ENCODE peak calls at places on chromosomes 5 and 9, in ten cellular contexts. D is D721Med, Z is M059J, B is MV-4-11, H is nucleus accumbens, K is NCI-H774, F is A172, G is PC-3, M is astrocyte, O is natural killer cell. C is an unnamed sample.

GRCh38 chr9:113952651-113953050 is 76.5 kb downstream of the ZNF618 start:
- DNase-seq in D (no peak), Z (no peak), B (no peak), H (no peak), K (no peak), F (no peak), G (no peak), M (peak; percentile 38), O (no peak), C (no peak)

GRCh38 chr5:66882592-66883227 is 286.5 kb downstream of the MAST4 start:
- DNase-seq in D (no peak), Z (peak; percentile 61), B (no peak), H (no peak), K (no peak), F (peak; percentile 19), G (peak; percentile 57), M (peak; percentile 80), O (no peak), C (peak; percentile 26)

GRCh38 chr9:95511232-95511951 is 5.4 kb downstream of the PTCH1 start:
- DNase-seq in D (no peak), Z (peak; percentile 83), B (peak; percentile 26), H (no peak), K (peak; percentile 46), F (peak; percentile 63), G (peak; percentile 56), M (no peak), O (peak; percentile 31), C (peak; percentile 91)

GRCh38 chr9:87862536-87863268 is 20.0 kb upstream of the SPATA31E1 start:
- DNase-seq in D (no peak), Z (peak; percentile 92), B (no peak), H (no peak), K (no peak), F (peak; percentile 91), G (peak; percentile 73), M (peak; percentile 83), O (no peak), C (peak; percentile 76)

GRCh38 chr5:90293931-90294330 is 115.6 kb downstream of the CETN3 start:
- DNase-seq in D (no peak), Z (peak; percentile 54), B (no peak), H (no peak), K (no peak), F (peak; percentile 98), G (peak; percentile 18), M (peak; percentile 100), O (no peak), C (peak; percentile 38)

GRCh38 chr5:172782169-172783039 is 11.4 kb upstream of the DUSP1 start:
- DNase-seq in D (no peak), Z (peak; percentile 62), B (no peak), H (no peak), K (no peak), F (peak; percentile 58), G (peak; percentile 93), M (peak; percentile 74), O (no peak), C (no peak)

GRCh38 chr9:33785914-33786313 is 9.4 kb upstream of the PRSS3 start:
- DNase-seq in D (no peak), Z (peak; percentile 45), B (peak; percentile 65), H (no peak), K (no peak), F (no peak), G (no peak), M (no peak), O (no peak), C (no peak)

GRCh38 chr5:65062684-65063083 is 294.0 kb downstream of the CWC27 start:
- DNase-seq in D (no peak), Z (peak; percentile 71), B (no peak), H (no peak), K (no peak), F (peak; percentile 88), G (peak; percentile 70), M (peak; percentile 86), O (no peak), C (peak; percentile 54)

GRCh38 chr9:95874303-95874988 is 1.0 kb upstream of the ERCC6L2 start:
- DNase-seq in D (no peak), Z (peak; percentile 60), B (no peak), H (no peak), K (no peak), F (peak; percentile 46), G (peak; percentile 18), M (peak; percentile 10), O (no peak), C (peak; percentile 53)

GRCh38 chr5:65141487-65141886 is 340.2 kb downstream of the ADAMTS6 start:
- DNase-seq in D (no peak), Z (no peak), B (no peak), H (no peak), K (peak; percentile 78), F (no peak), G (no peak), M (peak; percentile 41), O (no peak), C (no peak)

GRCh38 chr9:37281541-37281940 is 141.0 kb upstream of the GRHPR start:
- DNase-seq in D (no peak), Z (no peak), B (no peak), H (no peak), K (no peak), F (no peak), G (no peak), M (no peak), O (no peak), C (no peak)

GRCh38 chr9:126229501-126229900 is 97.1 kb upstream of the MVB12B start:
- DNase-seq in D (no peak), Z (no peak), B (no peak), H (no peak), K (no peak), F (no peak), G (no peak), M (no peak), O (no peak), C (no peak)

GRCh38 chr5:51279983-51280382 is 103.3 kb upstream of the ISL1 start:
- DNase-seq in D (no peak), Z (no peak), B (no peak), H (no peak), K (no peak), F (no peak), G (no peak), M (no peak), O (no peak), C (no peak)

GRCh38 chr9:78363221-78363620 is 66.3 kb downstream of the PSAT1 start:
- DNase-seq in D (no peak), Z (peak; percentile 71), B (no peak), H (no peak), K (no peak), F (no peak), G (peak; percentile 47), M (peak; percentile 34), O (no peak), C (no peak)

GRCh38 chr5:120624021-120624563 is 160.0 kb downstream of the PRR16 start:
- DNase-seq in D (no peak), Z (peak; percentile 29), B (no peak), H (no peak), K (no peak), F (peak; percentile 23), G (peak; percentile 28), M (peak; percentile 65), O (no peak), C (no peak)

GRCh38 chr9:136349546-136349945 is 14.0 kb downstream of the DNLZ start:
- DNase-seq in D (no peak), Z (no peak), B (no peak), H (no peak), K (no peak), F (no peak), G (no peak), M (no peak), O (no peak), C (no peak)

GRCh38 chr5:116600876-116601275 is 26.3 kb upstream of the SEMA6A start:
- DNase-seq in D (no peak), Z (no peak), B (no peak), H (no peak), K (no peak), F (peak; percentile 12), G (no peak), M (peak; percentile 44), O (no peak), C (no peak)

GRCh38 chr9:130732131-130732530 is 38.6 kb downstream of the EXOSC2 start:
- DNase-seq in D (no peak), Z (no peak), B (no peak), H (no peak), K (peak; percentile 89), F (no peak), G (no peak), M (peak; percentile 8), O (no peak), C (peak; percentile 48)

GRCh38 chr9:20271107-20271506 is 351.2 kb downstream of the MLLT3 start:
- DNase-seq in D (no peak), Z (no peak), B (no peak), H (no peak), K (no peak), F (no peak), G (no peak), M (no peak), O (no peak), C (no peak)

GRCh38 chr9:116355153-116355827 is 201.7 kb downstream of the PAPPA start:
- DNase-seq in D (no peak), Z (no peak), B (no peak), H (no peak), K (peak; percentile 31), F (no peak), G (peak; percentile 32), M (peak; percentile 63), O (no peak), C (no peak)

GRCh38 chr5:52840286-52841050 is 52.8 kb downstream of the ITGA1 start:
- DNase-seq in D (no peak), Z (no peak), B (no peak), H (no peak), K (peak; percentile 29), F (no peak), G (no peak), M (peak; percentile 26), O (no peak), C (no peak)

C was measured in RKO.